ENCODE peak calls at places on chromosome 17, in seven cellular contexts. I is K562, M is psoas muscle, D is GM23338, Y is heart right ventricle, J is PC-9, W is A549. P is an unnamed sample.

GRCh38 chr17:77957215-77957868 is 1.2 kb upstream of the TNRC6C start:
- DNase-seq in J (no peak), W (peak), D (peak), M (no peak), I (no peak), Y (no peak), P (no peak)

GRCh38 chr17:10144976-10145375 is 53.4 kb downstream of the GAS7 start:
- DNase-seq in J (no peak), Y (no peak), I (no peak), W (no peak), M (no peak), D (no peak), P (no peak)

GRCh38 chr17:68437979-68438877 is 19.1 kb downstream of the WIPI1 start:
- DNase-seq in M (no peak), I (peak), W (no peak), J (no peak), Y (peak), D (peak), P (peak)

GRCh38 chr17:8386841-8387240 is 3.8 kb upstream of the RPL26 start:
- DNase-seq in W (no peak), I (peak), D (no peak), M (no peak), Y (no peak), J (no peak), P (no peak)

GRCh38 chr17:927611-928461 is 51.7 kb downstream of the NXN start:
- DNase-seq in J (peak), Y (no peak), M (no peak), W (peak), D (no peak), I (no peak), P (no peak)

GRCh38 chr17:77233635-77234334 is 93.0 kb downstream of the SEC14L1 start:
- DNase-seq in M (no peak), Y (no peak), I (peak), W (peak), J (peak), D (no peak), P (peak)

GRCh38 chr17:4987767-4988083 is 250 bp upstream of the CAMTA2 start:
- DNase-seq in I (no peak), M (no peak), W (peak), Y (no peak), D (no peak), J (no peak), P (no peak)

GRCh38 chr17:77662796-77663195 is 295.7 kb upstream of the TNRC6C start:
- DNase-seq in W (no peak), I (no peak), Y (no peak), M (no peak), D (no peak), J (no peak), P (no peak)

GRCh38 chr17:14032234-14032633 is 37.1 kb upstream of the COX10 start:
- DNase-seq in D (no peak), J (no peak), Y (no peak), M (no peak), W (no peak), I (no peak), P (no peak)

GRCh38 chr17:17826942-17827785 is 9.6 kb downstream of the SREBF1 start:
- DNase-seq in J (no peak), Y (no peak), M (no peak), I (no peak), D (no peak), W (no peak), P (no peak)

GRCh38 chr17:48025904-48026502 is 11.6 kb downstream of the COPZ2 start:
- DNase-seq in D (peak), Y (no peak), I (no peak), W (no peak), M (no peak), J (peak), P (no peak)

GRCh38 chr17:17790673-17791464 is 45.9 kb downstream of the SREBF1 start:
- DNase-seq in M (no peak), I (no peak), D (no peak), J (no peak), W (no peak), Y (no peak), P (no peak)

GRCh38 chr17:64223931-64224657 is 39.0 kb downstream of the TEX2 start:
- DNase-seq in J (no peak), D (no peak), Y (no peak), W (no peak), M (no peak), I (no peak), P (no peak)

GRCh38 chr17:3557768-3558583 is at the start of gene TRPV3:
- DNase-seq in J (peak), D (no peak), I (peak), M (peak), W (no peak), Y (no peak), P (peak)

GRCh38 chr17:41456206-41456605 is 11.0 kb downstream of the KRT32 start:
- DNase-seq in Y (no peak), J (no peak), D (peak), M (no peak), I (no peak), W (no peak), P (no peak)

GRCh38 chr17:39752241-39752831 is 14.6 kb downstream of the GRB7 start:
- DNase-seq in M (no peak), I (no peak), J (no peak), Y (no peak), D (peak), W (no peak), P (no peak)

GRCh38 chr17:77327181-77327565 is 186.4 kb downstream of the SEC14L1 start:
- DNase-seq in I (no peak), D (no peak), M (no peak), J (no peak), Y (no peak), W (no peak), P (no peak)

GRCh38 chr17:8360260-8360659 is 16.2 kb downstream of the KRABD2 start:
- DNase-seq in Y (no peak), W (no peak), I (no peak), J (no peak), D (no peak), M (no peak), P (no peak)

GRCh38 chr17:8754890-8755289 is 3.5 kb downstream of the SPDYE4 start:
- DNase-seq in W (no peak), I (no peak), M (no peak), Y (no peak), J (no peak), D (no peak), P (no peak)

GRCh38 chr17:77734371-77735050 is 224.0 kb upstream of the TNRC6C start:
- DNase-seq in I (peak), J (no peak), Y (peak), W (peak), D (peak), M (peak), P (no peak)

GRCh38 chr17:50603340-50603739 is 31.3 kb upstream of the ABCC3 start:
- DNase-seq in M (no peak), J (no peak), D (peak), I (peak), W (peak), Y (no peak), P (peak)

GRCh38 chr17:15507896-15508295 is 40.5 kb upstream of the CDRT4 start:
- DNase-seq in I (no peak), D (no peak), M (no peak), J (no peak), W (no peak), Y (no peak), P (no peak)

GRCh38 chr17:2707721-2708584 is 3.6 kb downstream of the CLUH start:
- DNase-seq in I (peak), D (peak), M (peak), J (peak), Y (peak), W (peak), P (no peak)

GRCh38 chr17:32503251-32504165 is 16.7 kb downstream of the CDK5R1 start:
- DNase-seq in I (no peak), D (no peak), W (no peak), M (no peak), Y (no peak), J (no peak), P (peak)

DNA sequence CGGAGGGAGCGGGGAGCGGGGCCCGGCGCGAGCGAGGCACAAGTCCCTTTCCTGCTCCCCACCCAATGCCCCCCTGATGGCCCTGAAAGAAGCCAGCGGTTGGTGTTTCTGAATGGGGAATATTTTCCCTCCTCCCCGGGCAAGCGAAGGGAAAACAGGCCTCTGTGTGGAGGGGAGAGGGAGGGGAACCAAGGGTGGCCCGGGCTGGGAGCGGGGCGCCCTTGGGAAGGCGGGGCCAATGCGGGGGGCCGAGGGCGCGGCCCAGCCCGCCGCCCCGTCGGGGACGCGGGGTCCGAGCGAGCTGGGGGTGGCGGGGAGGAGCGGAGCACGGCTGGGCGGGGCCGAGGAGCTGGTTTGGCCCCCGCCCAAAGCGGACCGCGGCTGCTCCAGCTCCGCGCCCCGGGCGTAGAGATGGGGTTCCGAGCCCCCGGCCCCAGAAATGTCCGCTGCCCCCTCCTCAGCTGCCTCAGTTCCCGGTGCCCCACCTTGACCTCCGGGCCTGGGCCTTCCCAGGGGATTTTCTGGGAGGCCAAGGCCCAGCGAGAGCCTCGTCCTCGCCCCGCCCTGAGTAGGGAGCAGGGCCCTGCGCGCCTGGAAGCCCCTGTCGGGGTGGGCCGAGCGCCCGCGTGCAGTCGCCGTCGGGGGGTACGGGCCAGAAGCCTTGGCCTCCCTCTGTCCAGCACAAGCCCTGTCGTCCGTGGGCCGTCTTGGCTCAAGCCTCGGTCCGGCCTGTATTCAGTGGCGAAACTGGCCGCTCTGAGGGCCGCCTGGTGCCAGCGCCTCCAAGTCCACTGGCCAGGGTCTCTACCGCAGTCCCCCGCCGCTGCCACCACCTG is 3.9 kb upstream of the HEXIM1 start:
- DNase-seq in I (peak), J (no peak), Y (peak), D (peak), M (peak), W (no peak), P (no peak)
- H3K4me3 ChIP-seq in I (peak), J (no peak), Y (peak), D (peak), M (peak), W (no peak), P (peak)

DNA sequence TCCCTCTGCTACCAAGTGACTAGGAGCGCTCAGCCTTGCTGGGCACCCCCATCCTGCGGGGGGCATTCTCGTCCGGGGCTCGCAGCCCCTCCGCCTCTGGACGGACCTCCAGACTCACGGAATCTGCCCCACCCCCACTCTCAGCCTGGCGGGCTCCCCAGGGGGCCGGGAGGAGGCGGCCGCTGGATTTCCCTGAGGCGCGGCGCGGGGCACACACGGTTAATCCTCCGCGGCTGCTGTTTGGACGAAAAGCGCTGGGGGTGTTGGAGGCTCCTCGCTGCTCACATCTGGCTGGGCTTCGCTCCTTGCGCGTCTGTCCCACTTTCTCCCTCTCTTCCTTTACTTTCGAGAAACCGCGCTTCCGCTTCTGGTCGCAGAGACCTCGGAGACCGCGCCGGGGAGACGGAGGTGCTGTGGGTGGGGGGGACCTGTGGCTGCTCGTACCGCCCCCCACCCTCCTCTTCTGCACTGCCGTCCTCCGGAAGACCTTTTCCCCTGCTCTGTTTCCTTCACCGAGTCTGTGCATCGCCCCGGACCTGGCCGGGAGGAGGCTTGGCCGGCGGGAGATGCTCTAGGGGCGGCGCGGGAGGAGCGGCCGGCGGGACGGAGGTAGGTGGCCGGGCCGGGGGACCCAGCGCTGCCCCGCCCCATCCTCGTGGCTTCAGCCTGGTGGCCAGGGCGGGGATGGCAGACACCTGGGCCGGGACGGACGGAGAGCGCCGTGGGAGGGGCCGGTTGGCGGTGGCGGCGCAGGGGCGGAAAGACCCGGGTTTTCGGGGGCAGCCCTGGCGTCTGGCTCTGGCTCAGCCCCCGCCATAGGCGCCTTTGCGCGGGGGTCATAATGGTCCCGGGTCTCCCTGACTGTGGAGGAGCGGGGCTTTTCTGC is at the start of gene C1QTNF1:
- DNase-seq in Y (peak), D (peak), M (peak), W (peak), J (no peak), I (peak), P (peak)
- TF ChIP-seq CTCF in Y (peak), D (peak), M (peak), W (no peak), J (peak), I (peak), P (peak)

DNA sequence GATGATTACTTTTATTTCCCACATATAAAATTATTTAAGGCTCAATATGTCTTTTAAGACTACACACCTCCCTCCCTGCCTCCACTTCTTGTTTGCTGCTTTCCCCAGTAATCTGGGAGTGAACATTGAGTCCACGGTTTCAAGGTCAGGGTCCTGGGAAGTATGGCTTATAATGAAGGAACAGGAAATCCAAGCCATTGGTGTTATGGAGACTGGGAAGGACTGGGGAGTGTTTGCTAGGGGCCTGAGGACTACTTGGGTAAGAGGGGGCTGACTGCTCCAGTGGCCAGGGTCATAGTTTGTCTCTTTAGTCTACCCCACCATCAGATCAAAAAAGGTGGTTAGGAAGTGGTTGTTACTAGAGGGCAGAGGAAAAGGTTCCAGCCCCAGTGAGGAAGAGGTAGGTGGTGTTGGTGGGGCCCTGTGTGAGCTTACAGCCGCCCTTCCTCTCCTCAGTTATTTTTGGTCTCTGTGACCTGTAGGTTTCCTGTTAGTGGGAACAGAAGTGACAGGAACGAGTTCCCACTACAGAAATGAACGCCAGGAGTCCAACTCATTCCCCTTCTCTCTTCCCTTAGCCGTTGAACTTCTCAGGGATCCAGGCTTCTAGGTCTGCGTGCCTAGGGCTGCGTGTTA is 742 bp upstream of the SLC16A13 start:
- DNase-seq in W (no peak), I (no peak), D (no peak), M (no peak), J (no peak), Y (no peak), P (peak)
- H3K4me3 ChIP-seq in W (peak), I (peak), D (peak), M (peak), J (peak), Y (peak), P (peak)

DNA sequence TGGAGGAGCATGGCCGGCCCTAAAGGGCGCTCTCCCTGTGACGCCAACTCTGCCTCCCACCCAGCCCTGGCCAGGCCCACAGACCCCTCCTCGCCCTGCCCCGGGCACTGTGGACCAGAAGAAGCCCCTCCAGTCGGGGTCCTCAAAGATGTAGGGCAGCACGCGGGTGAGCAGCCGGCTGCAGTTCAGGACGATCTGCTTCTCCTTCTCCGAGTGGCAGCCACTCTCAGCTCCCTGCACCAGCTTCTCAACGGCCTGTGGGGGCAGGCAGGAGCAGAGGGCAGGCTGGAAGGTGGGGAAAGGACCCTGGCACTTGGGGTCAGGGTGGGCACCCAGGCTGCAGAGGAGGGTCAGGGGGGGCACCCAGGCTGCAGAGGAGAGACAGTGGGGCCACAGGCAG is 8.9 kb downstream of the HID1 start:
- DNase-seq in I (no peak), J (no peak), Y (no peak), M (no peak), D (peak), W (no peak), P (no peak)
- TF ChIP-seq CTCF in I (peak), J (no peak), Y (no peak), M (no peak), D (peak), W (no peak), P (peak)